ENCODE peak calls at places on chromosomes 2 and 18, in seven cellular contexts. O, L, V, B, U, T and A are unnamed samples.

GRCh38 chr2:126664234-126664633 is 8.3 kb downstream of the GYPC start:
- DNase-seq in O (no peak), L (no peak), T (peak), B (no peak), V (no peak), U (no peak), A (no peak)

GRCh38 chr18:30903566-30903965 is 139.0 kb downstream of the DSC3 start:
- DNase-seq in L (no peak), U (no peak), O (no peak), V (no peak), T (no peak), B (no peak), A (peak)

GRCh38 chr2:127014630-127015029 is 92.3 kb downstream of the BIN1 start:
- DNase-seq in B (no peak), U (no peak), L (peak), V (no peak), T (no peak), O (no peak), A (no peak)

GRCh38 chr2:116674188-116674587 is 1140.3 kb upstream of the DDX18 start:
- DNase-seq in B (no peak), U (no peak), T (no peak), L (no peak), V (no peak), O (no peak), A (no peak)

GRCh38 chr2:148273158-148273691 is 252.3 kb downstream of the MBD5 start:
- DNase-seq in B (no peak), T (no peak), O (no peak), U (no peak), L (peak), V (no peak), A (peak)

GRCh38 chr2:50648031-50648430 is 383.9 kb downstream of the NRXN1 start:
- DNase-seq in L (no peak), B (no peak), T (no peak), O (no peak), U (no peak), V (no peak), A (no peak)

GRCh38 chr2:141439524-141439923 is 691.3 kb downstream of the LRP1B start:
- DNase-seq in V (no peak), U (no peak), L (no peak), O (no peak), T (no peak), B (no peak), A (no peak)

GRCh38 chr2:218221015-218221414 is 4.0 kb downstream of the ARPC2 start:
- DNase-seq in B (no peak), O (no peak), L (no peak), V (no peak), T (no peak), U (peak), A (no peak)

GRCh38 chr18:29457316-29457715 is 1280.4 kb upstream of the CDH2 start:
- DNase-seq in T (no peak), B (no peak), O (no peak), V (no peak), L (no peak), U (no peak), A (no peak)

GRCh38 chr2:156151351-156151750 is 181.2 kb downstream of the NR4A2 start:
- DNase-seq in U (no peak), B (no peak), L (no peak), T (no peak), O (no peak), V (no peak), A (no peak)

GRCh38 chr2:94986392-94986963 is 39.0 kb upstream of the MAL start:
- DNase-seq in O (no peak), U (no peak), L (peak), V (no peak), T (peak), B (peak), A (peak)

GRCh38 chr18:58544616-58545337 is 84.1 kb downstream of the ALPK2 start:
- DNase-seq in U (no peak), L (no peak), O (no peak), B (no peak), T (peak), V (no peak), A (no peak)

GRCh38 chr2:198232281-198232680 is 427.9 kb downstream of the PLCL1 start:
- DNase-seq in U (no peak), T (no peak), B (no peak), O (no peak), V (no peak), L (no peak), A (no peak)

GRCh38 chr2:233817305-233817980 is 36.9 kb downstream of the HJURP start:
- DNase-seq in V (no peak), T (no peak), U (peak), B (no peak), L (no peak), O (peak), A (no peak)

GRCh38 chr2:200765139-200765951 is 46.4 kb upstream of the BZW1 start:
- DNase-seq in L (peak), T (peak), U (no peak), O (no peak), V (no peak), B (peak), A (peak)

GRCh38 chr2:1698188-1698945 is 45.9 kb downstream of the PXDN start:
- DNase-seq in V (no peak), O (no peak), T (no peak), L (no peak), U (no peak), B (no peak), A (no peak)

GRCh38 chr18:61893971-61894750 is 1.4 kb upstream of the RNF152 start:
- DNase-seq in T (peak), O (peak), U (peak), L (peak), B (peak), V (peak), A (peak)

GRCh38 chr2:224982226-224982625 is 60.0 kb downstream of the DOCK10 start:
- DNase-seq in O (no peak), U (no peak), T (no peak), B (no peak), V (no peak), L (no peak), A (no peak)

GRCh38 chr2:134917958-134918517 is 584 bp upstream of the CCNT2 start:
- DNase-seq in B (peak), T (peak), O (no peak), U (no peak), L (no peak), V (peak), A (no peak)

GRCh38 chr2:67954125-67954748 is 108.6 kb downstream of the C1D start:
- DNase-seq in L (no peak), O (no peak), U (no peak), T (no peak), V (no peak), B (no peak), A (no peak)

GRCh38 chr2:8103085-8103708 is 578.7 kb upstream of the ID2 start:
- DNase-seq in O (no peak), T (no peak), B (no peak), V (no peak), L (peak), U (no peak), A (peak)

GRCh38 chr2:7289697-7290096 is 372.5 kb downstream of the RNF144A start:
- DNase-seq in L (no peak), V (no peak), U (no peak), B (no peak), T (no peak), O (no peak), A (no peak)

GRCh38 chr2:224185023-224185601 is 146.0 kb upstream of the SERPINE2 start:
- DNase-seq in U (no peak), L (no peak), B (no peak), V (no peak), T (no peak), O (no peak), A (no peak)

GRCh38 chr18:3540805-3541548 is 91.0 kb downstream of the TGIF1 start:
- DNase-seq in U (no peak), L (no peak), T (no peak), V (no peak), B (no peak), O (no peak), A (no peak)

GRCh38 chr18:54149078-54149697 is 75.3 kb downstream of the MBD2 start:
- DNase-seq in U (peak), T (peak), L (peak), O (no peak), V (peak), B (no peak), A (peak)

GRCh38 chr18:23451011-23451410 is 2.1 kb upstream of the RIOK3 start:
- DNase-seq in T (no peak), L (no peak), V (no peak), O (no peak), B (no peak), U (no peak), A (no peak)

GRCh38 chr2:74290466-74291216 is 52.6 kb downstream of the SLC4A5 start:
- DNase-seq in U (no peak), O (no peak), B (peak), L (no peak), V (no peak), T (peak), A (no peak)

GRCh38 chr2:43168016-43168369 is 58.4 kb downstream of the ZFP36L2 start:
- DNase-seq in B (no peak), V (no peak), U (no peak), T (no peak), L (no peak), O (no peak), A (no peak)